ENCODE peak calls at places on chromosomes 2 and 18, in ten cellular contexts. Z, V, F, K, J, R, G, B, N and M are unnamed samples. For H3K4me1 and H3K9me3, the result is how much of the 10 kb centered on the place peaks cover.

GRCh38 chr18:46488472-46489213 is 168.4 kb downstream of the LOXHD1 start:
- DNase-seq in B (no peak), F (no peak), K (no peak), R (no peak), V (no peak), G (no peak), Z (no peak), J (no peak), N (no peak), M (no peak)

GRCh38 chr18:48319796-48320638 is 89.2 kb downstream of the ZBTB7C start:
- DNase-seq in G (no peak), R (no peak), Z (no peak), J (peak), N (peak), V (no peak), K (no peak), B (no peak), F (no peak), M (peak)

GRCh38 chr18:22322251-22322691 is 95.4 kb downstream of the CTAGE1 start:
- DNase-seq in G (no peak), V (no peak), Z (no peak), K (no peak), F (no peak), B (peak), N (no peak), R (peak), J (no peak), M (no peak)

GRCh38 chr18:74901347-74902169 is 303.9 kb downstream of the ZNF407 start:
- DNase-seq in V (no peak), N (peak), F (no peak), G (no peak), K (no peak), Z (no peak), R (no peak), J (no peak), B (no peak), M (no peak)

GRCh38 chr2:109421101-109421500 is 192.7 kb downstream of the SEPTIN10 start:
- DNase-seq in J (no peak), Z (no peak), B (no peak), N (no peak), G (no peak), K (no peak), R (no peak), V (no peak), F (no peak), M (no peak)

GRCh38 chr2:174023591-174024523 is 58.7 kb upstream of the SP3 start:
- DNase-seq in J (no peak), R (peak), K (no peak), V (peak), B (peak), Z (no peak), N (peak), G (no peak), F (no peak), M (no peak)

GRCh38 chr18:29078272-29078671 is 901.3 kb upstream of the CDH2 start:
- DNase-seq in N (no peak), J (no peak), K (no peak), R (no peak), G (no peak), F (no peak), Z (no peak), V (no peak), B (no peak), M (no peak)

GRCh38 chr2:175445276-175445675 is 263.8 kb upstream of the ATP5MC3 start:
- DNase-seq in B (no peak), Z (no peak), V (no peak), J (no peak), K (no peak), R (no peak), G (no peak), F (no peak), N (no peak), M (no peak)

GRCh38 chr2:15242936-15243461 is 318.1 kb downstream of the NBAS start:
- DNase-seq in N (no peak), G (no peak), R (no peak), Z (no peak), B (no peak), J (no peak), V (no peak), K (no peak), F (no peak), M (no peak)

GRCh38 chr2:241966671-241967070 is 97.1 kb downstream of the RTP5 start:
- DNase-seq in J (no peak), V (no peak), K (no peak), N (no peak), R (no peak), G (no peak), Z (no peak), F (no peak), B (no peak), M (no peak)

GRCh38 chr18:46950064-46950656 is 32.8 kb downstream of the KATNAL2 start:
- DNase-seq in V (no peak), B (no peak), Z (no peak), K (peak), G (no peak), F (no peak), N (no peak), J (no peak), R (no peak), M (no peak)

GRCh38 chr2:209579236-209579749 is 155.4 kb downstream of the MAP2 start:
- DNase-seq in K (peak), G (no peak), V (no peak), N (no peak), R (no peak), Z (no peak), B (no peak), J (no peak), F (no peak), M (no peak)

GRCh38 chr18:58645398-58645797 is 16.5 kb upstream of the ALPK2 start:
- DNase-seq in B (no peak), N (peak), Z (no peak), K (no peak), R (no peak), F (no peak), V (no peak), G (no peak), J (peak), M (no peak)

GRCh38 chr2:46866770-46867246 is 48.8 kb downstream of the MCFD2 start:
- DNase-seq in B (peak), J (no peak), V (peak), F (no peak), Z (no peak), G (no peak), N (no peak), R (peak), K (peak), M (peak)

GRCh38 chr18:76460482-76460881 is 34.6 kb downstream of the ZNF516 start:
- DNase-seq in V (no peak), R (no peak), N (peak), G (no peak), Z (no peak), J (no peak), B (peak), F (no peak), K (no peak), M (no peak)

GRCh38 chr2:156695020-156695419 is 258.8 kb downstream of the GPD2 start:
- DNase-seq in K (no peak), N (no peak), Z (no peak), R (no peak), F (no peak), G (no peak), B (no peak), V (no peak), J (no peak), M (no peak)

GRCh38 chr18:2978626-2979025 is 34.3 kb downstream of the LPIN2 start:
- DNase-seq in Z (peak), J (peak), V (no peak), K (peak), B (peak), R (no peak), F (no peak), G (peak), N (peak), M (no peak)
- H3K4me1 ChIP-seq in Z (half or more), J (half or more), V (half or more), K (half or more), B (under half), R (half or more), F (half or more), G (half or more), N (under half), M (under half)

GRCh38 chr2:39356922-39357639 is 80.0 kb downstream of the MAP4K3 start:
- DNase-seq in R (no peak), N (no peak), F (no peak), V (no peak), J (no peak), G (no peak), Z (no peak), B (no peak), K (no peak), M (no peak)

GRCh38 chr2:39368376-39368775 is 68.7 kb downstream of the MAP4K3 start:
- DNase-seq in F (no peak), V (no peak), Z (no peak), N (no peak), K (no peak), B (no peak), J (no peak), R (no peak), G (no peak), M (no peak)

GRCh38 chr2:39361511-39361910 is 75.6 kb downstream of the MAP4K3 start:
- DNase-seq in F (no peak), N (no peak), V (no peak), Z (no peak), G (no peak), K (no peak), B (no peak), R (no peak), J (no peak), M (no peak)

GRCh38 chr2:39359453-39360038 is 77.5 kb downstream of the MAP4K3 start:
- DNase-seq in Z (no peak), V (no peak), R (no peak), F (no peak), G (no peak), N (no peak), K (no peak), B (no peak), J (no peak), M (no peak)

DNA sequence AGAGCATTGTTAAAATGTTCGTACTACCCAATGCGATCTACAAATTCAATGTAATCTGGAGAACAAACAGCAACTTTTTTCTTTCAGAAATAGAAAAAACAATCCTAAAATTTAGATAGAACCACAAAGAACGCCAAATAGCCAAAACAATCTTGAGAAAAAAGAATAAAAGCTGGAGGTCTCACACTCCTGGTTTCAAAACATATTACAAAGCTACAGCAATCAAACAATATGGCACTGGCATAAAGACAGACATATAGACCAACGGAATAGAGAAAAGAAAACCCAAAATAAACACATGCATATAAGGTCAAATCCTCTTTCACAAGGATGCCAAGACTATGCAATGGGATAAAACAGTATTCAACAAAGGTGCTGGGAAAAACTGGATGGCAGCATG is 74.5 kb downstream of the MAP4K3 start:
- DNase-seq in B (no peak), F (no peak), G (no peak), J (no peak), K (no peak), Z (no peak), R (no peak), N (no peak), V (no peak), M (no peak)
- H3K9me3 ChIP-seq in B (under half), F (under half), G (half or more), J (under half), K (under half), Z (under half), R (under half), N (under half), V (under half), M (under half)

DNA sequence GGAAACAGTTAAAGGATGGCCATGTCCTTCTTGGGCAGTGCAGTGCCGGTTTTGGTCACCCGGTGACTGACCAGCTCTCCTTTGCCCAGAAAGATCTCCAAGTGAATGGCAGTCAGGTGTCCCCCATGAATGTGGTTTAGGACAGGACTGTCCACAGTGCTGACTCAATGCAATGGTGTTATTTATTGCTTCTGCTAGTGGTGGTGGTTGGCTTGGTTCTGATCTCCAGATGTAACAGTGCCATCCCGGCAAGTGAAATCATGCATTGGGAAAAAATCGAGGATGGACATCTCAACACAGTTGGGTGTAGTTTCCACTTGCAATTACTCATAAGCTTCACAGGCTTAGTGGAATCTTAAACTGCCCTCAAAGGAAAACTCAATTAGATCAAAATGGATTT is 81.9 kb downstream of the TGOLN2 start:
- DNase-seq in V (no peak), J (no peak), Z (no peak), N (no peak), R (no peak), F (no peak), G (no peak), K (no peak), B (no peak), M (no peak)
- H3K4me1 ChIP-seq in V (under half), J (under half), Z (under half), N (under half), R (half or more), F (under half), G (under half), K (under half), B (under half), M (under half)

GRCh38 chr2:161425966-161426365 is 9.9 kb downstream of the TBR1 start:
- DNase-seq in G (no peak), K (no peak), J (no peak), B (no peak), N (no peak), F (no peak), Z (no peak), R (no peak), V (no peak), M (no peak)
- H3K9me3 ChIP-seq in G (under half), K (under half), J (under half), B (under half), N (under half), F (under half), Z (under half), R (under half), V (under half), M (under half)

DNA sequence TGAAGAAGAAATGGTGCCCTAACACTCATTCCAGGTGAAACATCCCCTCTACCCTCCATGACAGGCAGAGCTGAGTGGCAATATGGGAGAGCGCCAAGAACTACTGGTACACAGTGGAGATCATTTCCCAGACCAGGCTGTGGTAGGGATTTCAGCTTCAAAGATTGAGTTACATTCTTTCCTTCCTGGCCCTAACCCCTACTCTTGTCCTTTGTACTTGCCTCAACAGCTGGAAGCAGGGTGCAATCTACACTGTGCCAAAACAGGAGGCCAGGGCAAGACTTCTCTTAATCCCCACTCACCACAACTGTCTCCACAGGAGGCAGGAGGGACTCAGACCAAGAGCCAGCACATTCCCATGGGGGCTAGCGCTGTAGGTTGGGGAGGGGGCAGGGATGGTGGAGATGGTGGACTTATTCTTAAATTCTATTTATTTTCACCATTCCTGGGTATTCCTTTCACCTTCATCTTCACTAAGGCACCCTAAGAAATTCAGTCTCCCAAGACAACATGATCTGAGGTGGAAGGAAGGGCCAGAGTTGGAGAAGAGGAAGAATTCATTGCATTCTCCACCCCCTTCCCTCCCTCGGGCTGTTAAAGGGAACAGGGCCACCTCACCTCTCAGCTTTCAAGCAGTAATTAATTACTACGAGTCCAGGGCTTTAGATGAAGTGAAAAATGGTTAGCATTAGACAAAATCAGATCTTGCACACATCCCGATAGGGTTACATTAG is 65.9 kb downstream of the AAK1 start:
- DNase-seq in B (no peak), R (no peak), Z (no peak), K (no peak), F (no peak), G (no peak), V (no peak), N (no peak), J (no peak), M (no peak)
- H3K4me1 ChIP-seq in B (under half), R (half or more), Z (half or more), K (under half), F (half or more), G (under half), V (half or more), N (under half), J (under half), M (under half)

DNA sequence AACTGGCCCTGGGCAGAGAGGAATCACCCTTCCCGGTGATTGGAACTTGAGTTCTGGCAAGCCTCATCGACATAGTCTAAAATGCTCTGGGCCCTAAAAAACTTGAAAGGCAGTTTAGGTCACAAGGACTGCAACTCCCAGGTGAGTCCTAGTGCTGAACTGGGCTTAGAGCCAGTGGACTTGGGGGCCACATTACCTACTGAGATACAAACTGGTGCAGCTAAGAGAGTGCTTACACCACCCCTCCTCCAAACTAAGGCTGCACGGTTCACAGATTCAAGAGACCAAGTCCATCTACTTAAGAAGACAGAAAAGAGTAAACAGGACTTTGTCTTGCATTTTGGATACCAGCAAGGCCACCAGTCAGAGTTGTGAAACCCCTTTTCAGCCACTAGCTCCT is 25.3 kb downstream of the ZNF519 start:
- DNase-seq in F (no peak), R (no peak), J (no peak), B (no peak), V (no peak), K (no peak), N (no peak), G (no peak), Z (no peak), M (no peak)
- H3K9me3 ChIP-seq in F (under half), R (half or more), J (under half), B (under half), V (under half), K (under half), N (under half), G (under half), Z (under half), M (under half)

GRCh38 chr2:96258393-96259022 is 7.3 kb downstream of the TMEM127 start:
- DNase-seq in J (no peak), Z (no peak), G (no peak), V (no peak), N (no peak), B (no peak), F (no peak), K (no peak), R (no peak), M (no peak)

GRCh38 chr2:96260404-96261260 is 5.2 kb downstream of the TMEM127 start:
- DNase-seq in N (peak), Z (no peak), B (peak), K (peak), G (peak), V (peak), J (peak), R (peak), F (no peak), M (peak)

GRCh38 chr2:96262306-96262705 is 3.5 kb downstream of the TMEM127 start:
- DNase-seq in F (no peak), R (no peak), N (no peak), B (no peak), Z (no peak), G (no peak), V (no peak), K (no peak), J (no peak), M (no peak)

GRCh38 chr2:96261328-96262003 is 4.3 kb downstream of the TMEM127 start:
- DNase-seq in R (no peak), V (no peak), F (no peak), Z (no peak), N (no peak), K (no peak), J (no peak), G (no peak), B (no peak), M (no peak)

GRCh38 chr2:96259497-96259921 is 6.3 kb downstream of the TMEM127 start:
- DNase-seq in V (peak), G (no peak), N (no peak), B (no peak), F (no peak), R (peak), J (no peak), K (no peak), Z (no peak), M (peak)
- H3K4me1 ChIP-seq in V (half or more), G (under half), N (under half), B (under half), F (half or more), R (half or more), J (under half), K (half or more), Z (half or more), M (half or more)

GRCh38 chr18:78740876-78741275 is 238.7 kb upstream of the SALL3 start:
- DNase-seq in F (no peak), G (no peak), J (peak), B (peak), N (no peak), R (no peak), Z (no peak), V (no peak), K (no peak), M (no peak)

GRCh38 chr18:78738076-78738690 is 241.4 kb upstream of the SALL3 start:
- DNase-seq in G (no peak), Z (no peak), R (no peak), V (no peak), B (no peak), J (peak), K (no peak), N (no peak), F (no peak), M (peak)

GRCh38 chr18:78737006-78737915 is 242.4 kb upstream of the SALL3 start:
- DNase-seq in B (no peak), V (peak), R (no peak), G (no peak), K (no peak), Z (no peak), N (no peak), F (no peak), J (no peak), M (peak)

GRCh38 chr18:78739843-78740677 is 239.6 kb upstream of the SALL3 start:
- DNase-seq in J (no peak), K (no peak), Z (no peak), B (peak), R (no peak), V (peak), G (no peak), F (no peak), N (no peak), M (peak)

GRCh38 chr18:78739115-78739514 is 240.5 kb upstream of the SALL3 start:
- DNase-seq in G (no peak), V (no peak), R (no peak), J (no peak), Z (no peak), N (no peak), K (no peak), B (no peak), F (no peak), M (no peak)
- H3K9me3 ChIP-seq in G (under half), V (under half), R (under half), J (under half), Z (under half), N (half or more), K (under half), B (under half), F (under half), M (under half)